ENCODE peak calls at places on chromosomes 1 and 21, in four cellular contexts. Q, H, N and R are unnamed samples.

GRCh38 chr1:164380893-164381292 is 178.1 kb upstream of the PBX1 start:
- DNase-seq in Q (no peak), N (no peak), H (no peak), R (no peak)

GRCh38 chr1:7771673-7772299 is 690 bp downstream of the VAMP3 start:
- DNase-seq in Q (no peak), H (no peak), N (no peak), R (no peak)

GRCh38 chr1:229582011-229582694 is 23.6 kb upstream of the ABCB10 start:
- DNase-seq in H (no peak), N (no peak), Q (no peak), R (peak)

GRCh38 chr1:8889925-8890785 is 11.7 kb upstream of the ENO1 start:
- DNase-seq in Q (no peak), H (no peak), N (peak), R (peak)

GRCh38 chr1:24830680-24831272 is 85.5 kb downstream of the CLIC4 start:
- DNase-seq in Q (no peak), H (no peak), N (peak), R (no peak)

GRCh38 chr21:16468191-16468590 is 738.4 kb downstream of the USP25 start:
- DNase-seq in H (no peak), Q (no peak), N (peak), R (no peak)

GRCh38 chr1:221794079-221794670 is 52.3 kb upstream of the DUSP10 start:
- DNase-seq in N (no peak), H (no peak), Q (no peak), R (no peak)

GRCh38 chr1:109253803-109254620 is 4.7 kb downstream of the CELSR2 start:
- DNase-seq in N (no peak), H (peak), Q (no peak), R (no peak)

GRCh38 chr1:64572222-64572900 is 102.4 kb downstream of the CACHD1 start:
- DNase-seq in N (no peak), Q (no peak), H (no peak), R (no peak)

GRCh38 chr1:66951513-66951912 is 26.7 kb downstream of the MIER1 start:
- DNase-seq in H (no peak), N (no peak), Q (no peak), R (no peak)

GRCh38 chr1:170592591-170593111 is 60.7 kb downstream of the GORAB start:
- DNase-seq in H (no peak), Q (no peak), N (peak), R (no peak)

GRCh38 chr1:48552420-48552819 is 80.4 kb upstream of the SPATA6 start:
- DNase-seq in H (no peak), N (no peak), Q (no peak), R (no peak)

GRCh38 chr1:67689267-67690017 is 4.4 kb downstream of the GADD45A start:
- DNase-seq in Q (no peak), H (no peak), N (no peak), R (no peak)

GRCh38 chr1:15022069-15022468 is 131.5 kb upstream of the TMEM51 start:
- DNase-seq in N (no peak), H (no peak), Q (no peak), R (no peak)

GRCh38 chr1:87902830-87903614 is 574.3 kb downstream of the LMO4 start:
- DNase-seq in N (no peak), H (no peak), Q (no peak), R (no peak)

GRCh38 chr1:153526132-153526543 is 9.7 kb downstream of the S100A6 start:
- DNase-seq in H (no peak), N (no peak), Q (no peak), R (no peak)

GRCh38 chr1:214880956-214881355 is 201.6 kb upstream of the KCNK2 start:
- DNase-seq in N (no peak), H (no peak), Q (no peak), R (no peak)

GRCh38 chr1:21098186-21098915 is 78.3 kb downstream of the EIF4G3 start:
- DNase-seq in N (no peak), Q (no peak), H (no peak), R (no peak)

GRCh38 chr1:58909162-58909560 is 125.3 kb upstream of the JUN start:
- DNase-seq in H (no peak), Q (no peak), N (no peak), R (no peak)

GRCh38 chr1:235954306-235955283 is 87.9 kb upstream of the LYST start:
- DNase-seq in N (no peak), Q (no peak), H (no peak), R (no peak)

GRCh38 chr1:110726755-110727154 is 52.0 kb upstream of the KCNA3 start:
- DNase-seq in Q (no peak), N (no peak), H (no peak), R (no peak)

GRCh38 chr1:180003026-180003695 is 48.6 kb downstream of the CEP350 start:
- DNase-seq in H (no peak), Q (no peak), N (no peak), R (no peak)

GRCh38 chr21:43467785-43468184 is 40.9 kb upstream of the SIK1 start:
- DNase-seq in Q (no peak), H (no peak), N (no peak), R (no peak)

GRCh38 chr1:10341062-10341600 is 57.7 kb upstream of the PGD start:
- DNase-seq in H (no peak), N (no peak), Q (no peak), R (no peak)

GRCh38 chr1:231776006-231776707 is 149.6 kb downstream of the DISC1 start:
- DNase-seq in Q (no peak), N (peak), H (no peak), R (no peak)

GRCh38 chr21:18547347-18547746 is 143.8 kb upstream of the TMPRSS15 start:
- DNase-seq in Q (no peak), N (no peak), H (no peak), R (no peak)

GRCh38 chr1:178639326-178639725 is 85.7 kb upstream of the RALGPS2 start:
- DNase-seq in Q (no peak), N (no peak), H (no peak), R (no peak)

GRCh38 chr1:65630855-65631254 is 161.8 kb upstream of the PDE4B start:
- DNase-seq in N (no peak), Q (no peak), H (no peak), R (no peak)

GRCh38 chr21:46060596-46061061 is 37.3 kb upstream of the COL6A2 start:
- DNase-seq in H (no peak), N (peak), Q (no peak), R (peak)

GRCh38 chr21:35198004-35198403 is 148.9 kb upstream of the RUNX1 start:
- DNase-seq in Q (no peak), H (no peak), N (peak), R (no peak)

GRCh38 chr1:185593271-185593670 is 140.9 kb upstream of the HMCN1 start:
- DNase-seq in H (no peak), Q (no peak), N (no peak), R (no peak)

GRCh38 chr21:39184050-39184980 is 1.1 kb upstream of the PSMG1 start:
- DNase-seq in Q (no peak), H (no peak), N (no peak), R (no peak)

GRCh38 chr1:108645479-108646184 is 15.3 kb downstream of the HENMT1 start:
- DNase-seq in H (no peak), Q (no peak), N (no peak), R (no peak)

GRCh38 chr1:158145173-158145719 is 35.4 kb upstream of the CD1D start:
- DNase-seq in H (no peak), Q (no peak), N (peak), R (no peak)

GRCh38 chr1:24558902-24559791 is 3.3 kb downstream of the NCMAP start:
- DNase-seq in H (no peak), Q (peak), N (peak), R (peak)

GRCh38 chr1:152497273-152497672 is 13.3 kb upstream of the LCE5A start:
- DNase-seq in H (no peak), N (no peak), Q (no peak), R (no peak)

DNA sequence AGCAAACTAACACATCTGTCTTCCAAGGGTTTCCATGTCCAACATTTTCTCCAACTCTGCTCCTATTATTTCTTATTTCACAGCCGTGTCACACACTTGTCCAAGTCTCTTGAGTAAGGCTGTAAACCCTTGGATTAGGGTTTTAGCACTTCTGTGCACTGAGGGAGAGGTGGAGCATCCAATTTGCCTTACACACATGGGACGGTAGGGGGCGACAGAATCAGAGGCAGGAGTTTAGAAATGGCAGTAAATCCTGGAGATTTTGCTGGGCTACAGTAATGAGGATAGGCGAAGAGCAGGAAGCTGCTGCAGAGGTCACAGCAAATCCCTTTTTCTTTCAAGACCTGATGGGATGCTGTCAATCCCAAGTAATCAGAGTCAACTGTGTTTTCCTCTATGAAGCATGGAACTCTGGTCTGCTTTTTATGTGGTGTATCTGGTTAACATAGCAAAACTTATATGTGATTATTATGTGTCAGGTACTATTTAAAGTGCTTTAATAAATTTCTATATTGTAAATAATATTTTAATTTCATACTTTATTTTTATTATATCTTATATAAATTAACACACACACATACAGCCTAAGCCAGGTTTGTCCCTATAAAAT is 15.4 kb upstream of the LCE5A start:
- DNase-seq in N (no peak), H (no peak), Q (no peak), R (no peak)
- TF ChIP-seq CTCF in N (peak), H (no peak), Q (no peak), R (no peak)

DNA sequence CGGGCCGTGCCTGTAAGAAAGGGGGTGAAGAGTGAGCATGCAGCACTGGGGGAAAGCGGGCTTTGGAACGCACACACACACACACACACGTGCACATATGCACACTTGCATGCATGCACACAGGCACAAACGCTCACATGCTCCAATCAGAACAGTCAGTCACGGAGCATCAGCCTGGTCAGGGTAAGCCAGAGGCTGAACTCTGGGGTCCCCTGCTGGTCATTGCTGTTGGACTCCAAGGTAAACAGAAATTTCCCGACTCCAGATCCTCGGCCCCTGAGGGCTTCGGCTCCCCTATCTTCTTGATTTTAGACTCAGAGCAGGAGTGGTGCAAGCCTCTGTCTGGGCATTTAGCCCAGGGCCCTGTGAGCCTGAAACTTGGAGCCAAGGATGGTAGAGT is 54.2 kb downstream of the SYT2 start:
- DNase-seq in Q (no peak), N (no peak), H (peak), R (no peak)
- TF ChIP-seq CTCF in Q (no peak), N (no peak), H (peak), R (no peak)

GRCh38 chr1:33810571-33810970 is 53.3 kb upstream of the HMGB4 start:
- DNase-seq in Q (no peak), H (no peak), N (no peak), R (no peak)

GRCh38 chr1:33814166-33814565 is 49.7 kb upstream of the HMGB4 start:
- DNase-seq in H (no peak), Q (no peak), N (no peak), R (no peak)

GRCh38 chr1:33819290-33819912 is 44.5 kb upstream of the HMGB4 start:
- DNase-seq in H (no peak), Q (no peak), N (no peak), R (no peak)

GRCh38 chr1:33818071-33818470 is 45.8 kb upstream of the HMGB4 start:
- DNase-seq in H (no peak), N (no peak), Q (no peak), R (no peak)

GRCh38 chr1:33815061-33815460 is 48.8 kb upstream of the HMGB4 start:
- DNase-seq in N (peak), H (no peak), Q (no peak), R (no peak)
- TF ChIP-seq CTCF in N (no peak), H (no peak), Q (no peak), R (no peak)

GRCh38 chr1:105138445-105138821 is 1388.7 kb downstream of the AMY1C start:
- DNase-seq in Q (no peak), N (no peak), H (no peak), R (peak)
- TF ChIP-seq CTCF in Q (no peak), N (no peak), H (no peak), R (no peak)

DNA sequence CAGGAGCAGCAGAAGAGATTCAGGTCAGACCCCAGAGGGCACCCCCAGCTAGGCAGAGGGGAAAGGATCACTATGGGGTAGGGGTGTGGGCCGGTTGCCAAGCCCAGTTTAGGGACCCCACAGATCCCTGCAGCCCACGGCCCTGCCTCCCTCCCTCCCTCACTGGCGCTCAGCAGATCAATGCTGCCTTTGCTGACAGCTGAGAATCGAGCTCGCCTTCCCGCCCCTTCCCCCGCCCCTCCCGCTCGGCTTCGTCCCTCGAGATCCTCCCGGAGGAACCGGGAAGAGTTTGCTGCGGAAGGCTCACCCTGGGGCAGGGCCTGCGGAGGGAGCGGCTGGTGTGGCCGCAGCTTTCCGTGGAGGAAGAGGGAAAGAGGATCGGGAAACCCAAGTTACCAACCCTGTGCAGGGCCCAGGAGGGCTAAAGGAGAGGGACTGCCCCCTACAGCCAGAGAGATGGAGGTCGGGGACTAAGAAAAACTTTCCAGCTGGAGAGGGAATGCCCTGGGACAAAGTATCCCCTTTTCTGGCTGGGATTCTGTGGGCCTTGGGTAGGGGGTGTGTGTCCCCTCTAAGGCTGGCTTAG is 1.1 kb upstream of the KCNQ4 start:
- DNase-seq in N (no peak), H (no peak), Q (peak), R (peak)
- TF ChIP-seq CTCF in N (peak), H (peak), Q (no peak), R (no peak)

GRCh38 chr1:831522-831921 is 92.2 kb upstream of the SAMD11 start:
- DNase-seq in H (no peak), N (no peak), Q (no peak), R (no peak)

DNA sequence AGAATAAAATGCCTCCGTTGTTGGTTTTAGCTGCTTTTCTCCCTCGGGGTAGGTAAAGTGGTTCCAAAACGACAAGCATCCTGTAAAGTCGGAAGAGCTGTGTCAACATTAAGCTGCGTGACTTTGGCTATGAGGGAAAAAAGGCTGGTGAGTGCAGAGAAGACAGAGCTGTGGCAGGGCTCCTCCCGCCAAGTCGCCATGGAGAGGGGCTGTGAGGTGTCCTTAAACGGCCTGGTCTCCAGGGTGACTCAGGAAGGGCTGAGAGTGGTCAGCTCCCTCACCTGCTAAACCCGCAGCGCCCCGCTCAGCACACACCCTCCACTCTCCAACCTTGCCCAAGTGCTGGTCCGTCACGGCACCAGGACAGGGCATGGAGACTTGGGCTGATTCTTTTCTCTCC is 91.6 kb upstream of the SAMD11 start:
- DNase-seq in Q (no peak), N (no peak), H (no peak), R (no peak)
- TF ChIP-seq CTCF in Q (no peak), N (no peak), H (no peak), R (no peak)

DNA sequence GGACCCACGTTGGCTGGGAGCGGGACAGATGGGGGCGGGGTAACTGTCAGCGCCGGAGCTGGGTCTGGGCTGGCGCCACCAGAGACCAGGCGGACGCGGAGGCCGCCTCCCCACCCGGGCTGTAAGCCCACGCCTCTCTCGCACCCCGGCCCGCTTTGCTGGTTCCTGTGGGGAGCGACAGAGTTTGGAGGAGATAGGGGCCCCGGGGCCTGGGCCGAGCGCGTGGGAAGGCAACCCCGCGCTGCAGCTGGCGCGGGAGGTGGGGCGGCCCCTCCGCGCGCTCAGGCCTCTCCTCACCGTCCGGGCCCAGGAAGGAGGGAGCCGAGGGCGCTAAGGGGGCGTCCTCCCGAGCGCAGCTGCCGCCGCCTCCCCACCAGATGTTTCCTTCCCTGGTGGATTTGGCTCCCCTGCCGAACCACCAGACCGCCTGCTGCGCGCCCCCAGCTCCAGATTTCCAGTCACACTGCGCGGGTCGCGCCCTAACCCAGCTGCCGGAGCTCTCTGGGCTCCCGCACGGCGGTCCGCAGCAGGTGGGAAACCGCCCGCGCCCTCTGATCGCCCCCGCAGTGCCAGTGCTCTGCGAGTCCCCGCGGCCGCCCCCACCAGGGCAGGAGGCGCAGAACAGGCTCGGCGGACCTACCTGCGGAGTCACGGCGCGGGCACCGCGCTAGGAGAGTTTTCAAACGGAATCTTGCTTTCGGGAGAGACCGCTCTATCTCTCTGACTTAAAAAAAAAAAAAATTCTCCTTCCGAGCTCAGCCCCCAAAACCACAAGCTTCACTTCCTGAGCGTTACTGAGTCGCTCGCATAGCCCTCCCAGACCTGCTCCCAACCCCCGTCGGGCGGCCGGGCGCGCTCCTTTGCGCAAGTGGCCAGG is 1.1 kb downstream of the GFI1 start:
- DNase-seq in Q (peak), N (no peak), H (peak), R (peak)
- TF ChIP-seq CTCF in Q (peak), N (peak), H (peak), R (peak)

GRCh38 chr1:32074841-32075240 is 2.1 kb downstream of the TMEM39B start:
- DNase-seq in N (no peak), Q (no peak), H (no peak), R (no peak)

GRCh38 chr1:32073387-32074229 is 869 bp downstream of the TMEM39B start:
- DNase-seq in Q (no peak), H (no peak), N (no peak), R (no peak)

GRCh38 chr1:32068891-32069590 is 3.7 kb upstream of the TMEM39B start:
- DNase-seq in N (no peak), Q (no peak), H (no peak), R (no peak)

GRCh38 chr1:32072622-32073386 is at the start of gene TMEM39B:
- DNase-seq in Q (peak), N (peak), H (peak), R (peak)

GRCh38 chr1:32071758-32072621 is 749 bp upstream of the TMEM39B start:
- DNase-seq in Q (no peak), N (no peak), H (peak), R (no peak)
- TF ChIP-seq CTCF in Q (no peak), N (no peak), H (no peak), R (no peak)